ENCODE peak calls at places on chromosomes 6 and 20, in nine cellular contexts. W is HL-60, J is A549, A is SK-N-SH, I is GM23338, L is K562, Q is HCT116, B is GM12878, F is HepG2. V is an unnamed sample.

GRCh38 chr6:26432622-26433021 is 7.7 kb upstream of the BTN3A3 start:
- DNase-seq in W (no peak), J (no peak), A (no peak), I (no peak), L (no peak), Q (no peak), B (no peak), F (peak), V (no peak)

GRCh38 chr20:17943343-17943742 is 25.3 kb downstream of the SNX5 start:
- DNase-seq in W (no peak), J (no peak), A (no peak), I (no peak), L (no peak), Q (no peak), B (no peak), F (no peak), V (no peak)

GRCh38 chr6:79302341-79302740 is 67.9 kb upstream of the HMGN3 start:
- DNase-seq in W (no peak), J (no peak), A (no peak), I (no peak), L (no peak), Q (peak), B (no peak), F (no peak), V (no peak)

GRCh38 chr6:107847844-107848802 is 24.0 kb upstream of the SCML4 start:
- DNase-seq in W (peak), J (peak), A (peak), I (peak), L (peak), Q (peak), B (no peak), F (peak), V (peak)

GRCh38 chr20:62523473-62524203 is 47.8 kb upstream of the GATA5 start:
- DNase-seq in W (no peak), J (no peak), A (peak), I (peak), L (peak), Q (peak), B (no peak), F (peak), V (no peak)

GRCh38 chr6:2990179-2990931 is 9.3 kb upstream of the NQO2 start:
- DNase-seq in W (no peak), J (no peak), A (no peak), I (peak), L (peak), Q (no peak), B (no peak), F (no peak), V (no peak)

GRCh38 chr6:30819287-30819917 is 64.9 kb upstream of the DDR1 start:
- DNase-seq in W (no peak), J (no peak), A (no peak), I (no peak), L (no peak), Q (no peak), B (no peak), F (no peak), V (no peak)

GRCh38 chr20:19908586-19908985 is 108.6 kb upstream of the NAA20 start:
- DNase-seq in W (no peak), J (no peak), A (no peak), I (no peak), L (no peak), Q (no peak), B (no peak), F (no peak), V (no peak)

GRCh38 chr6:116145786-116146675 is 20.1 kb upstream of the COL10A1 start:
- DNase-seq in W (no peak), J (no peak), A (no peak), I (no peak), L (no peak), Q (no peak), B (no peak), F (peak), V (no peak)

GRCh38 chr6:101266063-101266462 is 127.4 kb upstream of the GRIK2 start:
- DNase-seq in W (no peak), J (no peak), A (no peak), I (no peak), L (no peak), Q (no peak), B (no peak), F (no peak), V (no peak)

GRCh38 chr6:37960139-37960935 is 140.8 kb downstream of the ZFAND3 start:
- DNase-seq in W (no peak), J (no peak), A (no peak), I (no peak), L (no peak), Q (no peak), B (peak), F (no peak), V (no peak)

GRCh38 chr6:138035070-138035469 is 72.1 kb downstream of the PERP start:
- DNase-seq in W (no peak), J (no peak), A (no peak), I (no peak), L (no peak), Q (no peak), B (no peak), F (no peak), V (no peak)

GRCh38 chr20:38649275-38649891 is 47.8 kb downstream of the ARHGAP40 start:
- DNase-seq in W (no peak), J (peak), A (peak), I (peak), L (peak), Q (no peak), B (no peak), F (peak), V (no peak)

GRCh38 chr6:79277109-79277508 is 42.6 kb upstream of the HMGN3 start:
- DNase-seq in W (no peak), J (no peak), A (no peak), I (no peak), L (no peak), Q (no peak), B (no peak), F (no peak), V (no peak)

GRCh38 chr20:40251284-40251932 is 437.6 kb downstream of the MAFB start:
- DNase-seq in W (no peak), J (peak), A (peak), I (peak), L (peak), Q (peak), B (no peak), F (peak), V (no peak)

GRCh38 chr20:40249805-40250204 is 439.2 kb downstream of the MAFB start:
- DNase-seq in W (no peak), J (no peak), A (no peak), I (no peak), L (no peak), Q (no peak), B (no peak), F (no peak), V (no peak)

GRCh38 chr20:40241944-40242343 is 447.1 kb downstream of the MAFB start:
- DNase-seq in W (no peak), J (no peak), A (peak), I (no peak), L (no peak), Q (no peak), B (no peak), F (no peak), V (no peak)

DNA sequence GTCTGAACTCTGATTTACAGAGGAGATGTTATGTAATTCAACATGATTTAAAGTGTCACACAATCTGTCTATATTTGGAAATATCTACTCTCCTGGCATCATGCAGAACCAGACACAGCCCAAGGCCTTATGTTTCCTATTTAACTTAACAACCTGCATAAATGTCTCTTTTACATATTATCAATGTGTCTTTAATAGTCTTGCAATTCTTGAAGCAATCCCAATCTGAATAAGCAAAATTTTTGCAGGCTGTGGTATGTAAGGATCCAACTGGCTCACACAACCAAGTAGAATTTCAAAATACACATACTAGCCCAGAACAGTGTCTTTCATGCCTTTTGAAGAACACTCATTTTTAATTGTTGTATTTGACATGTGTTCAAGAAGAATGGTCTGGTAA is 443.2 kb downstream of the MAFB start:
- DNase-seq in W (no peak), J (no peak), A (no peak), I (no peak), L (no peak), Q (no peak), B (no peak), F (no peak), V (no peak)
- TF ChIP-seq REST in W (no peak), J (no peak), A (no peak), I (no peak), L (no peak), Q (no peak), B (no peak), F (no peak), V (no peak)

GRCh38 chr6:108999428-108999827 is 95.2 kb downstream of the SESN1 start:
- DNase-seq in W (no peak), J (no peak), A (no peak), I (no peak), L (no peak), Q (no peak), B (no peak), F (no peak), V (no peak)

GRCh38 chr6:109002882-109003281 is 91.8 kb downstream of the SESN1 start:
- DNase-seq in W (no peak), J (no peak), A (no peak), I (no peak), L (no peak), Q (no peak), B (no peak), F (no peak), V (no peak)

GRCh38 chr6:109000289-109000688 is 94.4 kb downstream of the SESN1 start:
- DNase-seq in W (no peak), J (no peak), A (no peak), I (no peak), L (no peak), Q (no peak), B (no peak), F (no peak), V (no peak)

GRCh38 chr6:109001554-109001953 is 93.1 kb downstream of the SESN1 start:
- DNase-seq in W (no peak), J (no peak), A (peak), I (no peak), L (no peak), Q (no peak), B (no peak), F (no peak), V (no peak)

GRCh38 chr6:109002100-109002697 is 92.4 kb downstream of the SESN1 start:
- DNase-seq in W (no peak), J (no peak), A (no peak), I (no peak), L (no peak), Q (no peak), B (no peak), F (no peak), V (no peak)
- TF ChIP-seq REST in W (no peak), J (no peak), A (no peak), I (no peak), L (no peak), Q (no peak), B (no peak), F (no peak), V (no peak)

GRCh38 chr6:55379486-55379885 is 52.2 kb downstream of the GFRAL start:
- DNase-seq in W (no peak), J (no peak), A (no peak), I (no peak), L (no peak), Q (no peak), B (no peak), F (no peak), V (no peak)
- TF ChIP-seq REST in W (no peak), J (no peak), A (no peak), I (no peak), L (no peak), Q (no peak), B (no peak), F (no peak), V (no peak)

GRCh38 chr6:147218797-147219196 is 14.6 kb downstream of the STXBP5 start:
- DNase-seq in W (no peak), J (no peak), A (no peak), I (no peak), L (no peak), Q (no peak), B (no peak), F (no peak), V (no peak)
- TF ChIP-seq REST in W (no peak), J (no peak), A (no peak), I (no peak), L (no peak), Q (no peak), B (no peak), F (no peak), V (no peak)

DNA sequence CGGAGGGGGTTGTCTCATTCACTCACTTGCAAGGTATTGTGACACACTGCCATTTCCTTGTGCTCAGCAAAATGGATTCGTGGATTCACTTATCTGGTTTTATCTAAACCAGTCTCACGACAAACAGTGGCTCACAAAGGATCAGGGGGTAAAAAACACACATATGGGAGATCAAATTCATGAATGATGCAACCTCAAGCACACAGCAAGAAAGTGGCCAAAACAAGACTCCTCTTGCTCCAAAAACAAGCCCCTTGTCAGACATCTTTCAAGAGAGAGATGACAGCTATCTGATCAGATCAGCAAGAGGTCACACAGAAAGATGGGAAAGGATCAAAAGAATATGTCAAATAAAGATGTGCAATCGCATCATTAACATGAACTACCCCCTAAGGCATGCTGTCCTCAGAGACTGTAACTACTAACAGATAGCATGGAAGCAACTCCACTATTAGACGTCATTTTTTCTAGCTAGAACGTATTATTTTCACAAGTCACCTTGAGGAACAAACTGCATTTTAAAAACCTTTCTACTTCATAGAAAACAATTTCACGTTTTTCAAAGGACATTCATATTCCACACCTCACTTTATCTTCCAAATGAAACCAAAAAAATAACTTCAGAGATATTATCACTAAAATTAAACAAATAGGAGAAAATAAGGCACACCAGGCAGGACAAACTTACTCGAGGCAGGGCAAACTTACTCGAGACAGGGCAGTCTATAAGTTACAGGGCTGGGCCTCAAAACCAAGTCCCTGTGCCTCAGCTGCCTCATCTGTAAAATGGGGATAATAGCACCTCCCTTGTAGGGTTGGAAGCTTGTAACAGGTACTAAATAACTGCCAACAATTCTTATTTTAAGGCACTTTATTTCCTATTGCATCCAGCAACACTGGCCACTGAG is 122.3 kb downstream of the PREX1 start:
- DNase-seq in W (no peak), J (no peak), A (peak), I (no peak), L (no peak), Q (no peak), B (no peak), F (no peak), V (no peak)
- TF ChIP-seq REST in W (no peak), J (no peak), A (no peak), I (no peak), L (no peak), Q (no peak), B (no peak), F (no peak), V (no peak)

GRCh38 chr6:67680297-67680932 is 954.7 kb upstream of the ADGRB3 start:
- DNase-seq in W (no peak), J (no peak), A (no peak), I (no peak), L (no peak), Q (no peak), B (no peak), F (no peak), V (peak)

GRCh38 chr6:67679566-67680296 is 955.4 kb upstream of the ADGRB3 start:
- DNase-seq in W (no peak), J (no peak), A (no peak), I (no peak), L (no peak), Q (no peak), B (no peak), F (no peak), V (peak)

GRCh38 chr6:67676892-67677291 is 958.2 kb upstream of the ADGRB3 start:
- DNase-seq in W (no peak), J (no peak), A (no peak), I (no peak), L (no peak), Q (no peak), B (no peak), F (no peak), V (no peak)
- TF ChIP-seq REST in W (no peak), J (no peak), A (no peak), I (no peak), L (no peak), Q (no peak), B (no peak), F (no peak), V (no peak)

DNA sequence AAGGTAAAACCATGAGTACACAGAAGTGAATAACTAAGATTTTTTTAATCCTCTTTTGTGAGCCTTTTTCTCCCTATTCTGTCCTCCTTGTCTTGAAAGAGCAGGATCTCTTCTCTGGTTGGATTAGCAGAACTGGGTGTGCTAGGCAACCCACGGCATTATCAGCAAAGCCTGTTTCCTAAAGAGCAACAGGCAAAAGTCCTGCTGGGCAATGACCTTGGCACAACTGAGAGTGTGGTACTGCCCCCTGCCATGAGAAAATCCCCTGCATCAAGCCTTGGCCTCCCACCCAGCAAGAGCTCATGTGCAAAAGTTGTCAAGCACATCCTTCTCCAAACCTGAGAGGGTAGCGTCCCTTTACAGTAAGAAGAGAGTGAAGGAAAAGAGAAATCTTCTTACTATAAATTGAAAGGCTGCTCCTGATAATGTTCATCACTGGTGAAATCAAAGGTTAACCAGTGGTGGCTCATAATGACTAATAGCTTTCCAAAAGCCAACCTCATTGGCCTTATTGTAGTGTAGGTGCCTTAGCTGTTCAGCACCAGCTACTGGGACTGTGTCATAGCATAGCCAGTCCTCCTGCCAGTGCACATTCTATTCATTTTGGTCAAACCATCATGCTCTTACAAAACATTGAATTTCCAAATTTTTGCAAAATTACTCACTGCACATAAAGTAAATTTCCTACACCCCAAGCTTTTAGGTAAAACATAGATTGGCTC is 17.1 kb downstream of the KIF6 start:
- DNase-seq in W (no peak), J (no peak), A (no peak), I (no peak), L (no peak), Q (no peak), B (no peak), F (no peak), V (no peak)
- TF ChIP-seq REST in W (no peak), J (no peak), A (no peak), I (no peak), L (no peak), Q (no peak), B (no peak), F (no peak), V (no peak)

GRCh38 chr20:43721097-43721428 is 5.7 kb downstream of the GTSF1L start:
- DNase-seq in W (no peak), J (no peak), A (no peak), I (no peak), L (no peak), Q (no peak), B (no peak), F (no peak), V (no peak)
- TF ChIP-seq REST in W (no peak), J (no peak), A (no peak), I (no peak), L (no peak), Q (no peak), B (no peak), F (no peak), V (no peak)

GRCh38 chr6:148520109-148520841 is 177.6 kb downstream of the SASH1 start:
- DNase-seq in W (no peak), J (no peak), A (no peak), I (no peak), L (no peak), Q (no peak), B (peak), F (no peak), V (no peak)
- TF ChIP-seq REST in W (no peak), J (no peak), A (no peak), I (no peak), L (no peak), Q (no peak), B (no peak), F (no peak), V (no peak)

V was measured in Panc1.